ENCODE peak calls at places on chromosomes 11 and 22, in ten cellular contexts. One of them, this sample, is unnamed.

GRCh38 chr11:35635933-35636332 is 17.7 kb downstream of the FJX1 start:
- DNase-seq in thyroid gland: no peak
- DNase-seq in prostate gland: no peak
- DNase-seq in breast epithelium: no peak
- DNase-seq in SK-N-SH: no peak
- DNase-seq in epithelial cell of esophagus: no peak
- DNase-seq in GM12864: no peak
- DNase-seq in AG10803: no peak
- DNase-seq in astrocyte of the cerebellum: no peak
- DNase-seq in AG04449: no peak
- DNase-seq in this sample: no peak

GRCh38 chr11:75445315-75445953 is 12.4 kb upstream of the KLHL35 start:
- DNase-seq in SK-N-SH: peak
- DNase-seq in AG10803: peak
- DNase-seq in epithelial cell of esophagus: peak
- DNase-seq in prostate gland: peak
- DNase-seq in AG04449: no peak
- DNase-seq in thyroid gland: peak
- DNase-seq in astrocyte of the cerebellum: peak
- DNase-seq in breast epithelium: peak
- DNase-seq in GM12864: no peak
- DNase-seq in this sample: no peak

GRCh38 chr11:129593098-129593497 is 217.4 kb downstream of the BARX2 start:
- DNase-seq in breast epithelium: peak
- DNase-seq in thyroid gland: peak
- DNase-seq in AG10803: no peak
- DNase-seq in astrocyte of the cerebellum: no peak
- DNase-seq in epithelial cell of esophagus: peak
- DNase-seq in prostate gland: peak
- DNase-seq in GM12864: no peak
- DNase-seq in AG04449: no peak
- DNase-seq in SK-N-SH: no peak
- DNase-seq in this sample: peak

GRCh38 chr11:62338218-62338617 is 970 bp downstream of the ASRGL1 start:
- DNase-seq in GM12864: no peak
- DNase-seq in SK-N-SH: no peak
- DNase-seq in epithelial cell of esophagus: no peak
- DNase-seq in breast epithelium: no peak
- DNase-seq in prostate gland: no peak
- DNase-seq in AG10803: no peak
- DNase-seq in AG04449: no peak
- DNase-seq in astrocyte of the cerebellum: no peak
- DNase-seq in thyroid gland: no peak
- DNase-seq in this sample: no peak

GRCh38 chr11:104525416-104525815 is 361.5 kb upstream of the PDGFD start:
- DNase-seq in thyroid gland: no peak
- DNase-seq in epithelial cell of esophagus: no peak
- DNase-seq in SK-N-SH: no peak
- DNase-seq in AG04449: no peak
- DNase-seq in AG10803: no peak
- DNase-seq in prostate gland: no peak
- DNase-seq in astrocyte of the cerebellum: no peak
- DNase-seq in breast epithelium: no peak
- DNase-seq in GM12864: no peak
- DNase-seq in this sample: no peak

GRCh38 chr22:29539105-29539504 is 14.5 kb downstream of the THOC5 start:
- DNase-seq in breast epithelium: no peak
- DNase-seq in thyroid gland: no peak
- DNase-seq in SK-N-SH: no peak
- DNase-seq in GM12864: no peak
- DNase-seq in astrocyte of the cerebellum: no peak
- DNase-seq in epithelial cell of esophagus: no peak
- DNase-seq in AG04449: no peak
- DNase-seq in AG10803: no peak
- DNase-seq in prostate gland: no peak
- DNase-seq in this sample: no peak

GRCh38 chr22:44786610-44787009 is 34.2 kb downstream of the ARHGAP8 start:
- DNase-seq in astrocyte of the cerebellum: no peak
- DNase-seq in SK-N-SH: no peak
- DNase-seq in GM12864: no peak
- DNase-seq in AG04449: no peak
- DNase-seq in epithelial cell of esophagus: no peak
- DNase-seq in breast epithelium: no peak
- DNase-seq in thyroid gland: no peak
- DNase-seq in AG10803: no peak
- DNase-seq in prostate gland: no peak
- DNase-seq in this sample: no peak

GRCh38 chr22:46668116-46668515 is 47.9 kb downstream of the GRAMD4 start:
- DNase-seq in prostate gland: no peak
- DNase-seq in breast epithelium: no peak
- DNase-seq in SK-N-SH: no peak
- DNase-seq in astrocyte of the cerebellum: no peak
- DNase-seq in AG04449: no peak
- DNase-seq in GM12864: no peak
- DNase-seq in AG10803: no peak
- DNase-seq in thyroid gland: no peak
- DNase-seq in epithelial cell of esophagus: no peak
- DNase-seq in this sample: no peak

GRCh38 chr11:704799-705645 is 1.0 kb upstream of the EPS8L2 start:
- DNase-seq in GM12864: no peak
- DNase-seq in astrocyte of the cerebellum: no peak
- DNase-seq in breast epithelium: peak
- DNase-seq in epithelial cell of esophagus: peak
- DNase-seq in prostate gland: peak
- DNase-seq in thyroid gland: peak
- DNase-seq in SK-N-SH: peak
- DNase-seq in AG10803: no peak
- DNase-seq in AG04449: no peak
- DNase-seq in this sample: peak

GRCh38 chr11:113193077-113193476 is 121.3 kb upstream of the TTC12 start:
- DNase-seq in epithelial cell of esophagus: no peak
- DNase-seq in SK-N-SH: no peak
- DNase-seq in breast epithelium: no peak
- DNase-seq in AG04449: no peak
- DNase-seq in prostate gland: no peak
- DNase-seq in astrocyte of the cerebellum: no peak
- DNase-seq in thyroid gland: no peak
- DNase-seq in GM12864: no peak
- DNase-seq in AG10803: peak
- DNase-seq in this sample: no peak

GRCh38 chr22:43840851-43841250 is 21.5 kb downstream of the SULT4A1 start:
- DNase-seq in AG10803: no peak
- DNase-seq in breast epithelium: no peak
- DNase-seq in AG04449: no peak
- DNase-seq in GM12864: no peak
- DNase-seq in thyroid gland: no peak
- DNase-seq in epithelial cell of esophagus: no peak
- DNase-seq in prostate gland: no peak
- DNase-seq in SK-N-SH: no peak
- DNase-seq in astrocyte of the cerebellum: no peak
- DNase-seq in this sample: no peak

GRCh38 chr11:14041040-14041439 is 78.5 kb downstream of the SPON1 start:
- DNase-seq in SK-N-SH: no peak
- DNase-seq in prostate gland: no peak
- DNase-seq in epithelial cell of esophagus: no peak
- DNase-seq in astrocyte of the cerebellum: no peak
- DNase-seq in AG10803: no peak
- DNase-seq in AG04449: no peak
- DNase-seq in breast epithelium: no peak
- DNase-seq in GM12864: no peak
- DNase-seq in thyroid gland: no peak
- DNase-seq in this sample: no peak

GRCh38 chr11:71927813-71928738 is at the start of gene XNDC1N:
- DNase-seq in astrocyte of the cerebellum: peak
- DNase-seq in thyroid gland: peak
- DNase-seq in GM12864: peak
- DNase-seq in AG04449: no peak
- DNase-seq in SK-N-SH: peak
- DNase-seq in AG10803: no peak
- DNase-seq in prostate gland: peak
- DNase-seq in breast epithelium: peak
- DNase-seq in epithelial cell of esophagus: peak
- DNase-seq in this sample: peak

GRCh38 chr11:71929491-71929890 is 645 bp downstream of the RNF121 start:
- DNase-seq in epithelial cell of esophagus: no peak
- DNase-seq in GM12864: no peak
- DNase-seq in AG04449: no peak
- DNase-seq in astrocyte of the cerebellum: no peak
- DNase-seq in breast epithelium: no peak
- DNase-seq in thyroid gland: no peak
- DNase-seq in SK-N-SH: no peak
- DNase-seq in prostate gland: no peak
- DNase-seq in AG10803: no peak
- DNase-seq in this sample: no peak

GRCh38 chr11:71931245-71931602 is 2.4 kb downstream of the RNF121 start:
- DNase-seq in prostate gland: no peak
- DNase-seq in SK-N-SH: no peak
- DNase-seq in breast epithelium: no peak
- DNase-seq in astrocyte of the cerebellum: no peak
- DNase-seq in AG04449: no peak
- DNase-seq in AG10803: no peak
- DNase-seq in thyroid gland: no peak
- DNase-seq in GM12864: no peak
- DNase-seq in epithelial cell of esophagus: no peak
- DNase-seq in this sample: no peak

GRCh38 chr11:71928739-71929443 is at the start of gene RNF121:
- DNase-seq in thyroid gland: peak
- DNase-seq in astrocyte of the cerebellum: peak
- DNase-seq in AG10803: peak
- DNase-seq in breast epithelium: peak
- DNase-seq in SK-N-SH: peak
- DNase-seq in AG04449: no peak
- DNase-seq in GM12864: peak
- DNase-seq in prostate gland: peak
- DNase-seq in epithelial cell of esophagus: peak
- DNase-seq in this sample: peak

DNA sequence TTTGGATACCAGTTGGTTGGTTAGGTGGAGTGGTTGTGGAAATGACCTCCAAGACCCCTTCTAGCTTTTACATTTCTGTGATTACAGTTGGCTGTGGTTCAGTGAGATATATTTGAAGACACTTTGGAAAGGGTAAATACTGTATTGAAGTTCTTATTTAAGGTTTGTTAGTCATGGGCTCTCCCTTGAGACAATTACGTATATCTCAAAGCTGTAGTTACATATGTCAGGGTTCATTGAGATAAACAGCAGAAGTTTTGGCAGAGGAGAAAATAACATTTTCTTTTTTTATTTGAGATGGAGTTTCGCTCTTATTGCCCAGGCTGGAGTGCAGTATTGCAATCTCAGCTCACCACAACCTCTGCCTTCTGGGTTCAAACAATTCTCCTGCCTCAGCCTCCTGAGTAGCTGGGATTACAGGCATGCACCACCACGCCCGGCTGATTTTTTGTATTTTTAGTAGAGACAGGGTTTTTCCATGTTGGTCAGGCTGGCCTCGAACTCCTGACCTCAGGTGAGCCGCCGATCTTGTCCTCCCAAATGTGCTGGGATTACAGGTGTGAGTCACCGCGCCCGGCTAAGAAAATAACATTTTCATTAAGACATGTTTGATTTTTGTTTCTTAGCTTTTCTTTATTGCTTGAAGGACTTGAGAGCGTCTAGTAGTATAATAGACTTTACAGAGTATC is 1.9 kb downstream of the RNF121 start:
- DNase-seq in AG04449: no peak
- DNase-seq in thyroid gland: no peak
- DNase-seq in breast epithelium: no peak
- DNase-seq in astrocyte of the cerebellum: no peak
- DNase-seq in prostate gland: no peak
- DNase-seq in epithelial cell of esophagus: no peak
- DNase-seq in AG10803: no peak
- DNase-seq in SK-N-SH: no peak
- DNase-seq in GM12864: no peak
- DNase-seq in this sample: no peak
- H3K4me3 ChIP-seq in AG04449: no peak
- H3K4me3 ChIP-seq in thyroid gland: no peak
- H3K4me3 ChIP-seq in breast epithelium: peak
- H3K4me3 ChIP-seq in astrocyte of the cerebellum: no peak
- H3K4me3 ChIP-seq in prostate gland: no peak
- H3K4me3 ChIP-seq in epithelial cell of esophagus: no peak
- H3K4me3 ChIP-seq in AG10803: no peak
- H3K4me3 ChIP-seq in SK-N-SH: no peak
- H3K4me3 ChIP-seq in GM12864: peak
- H3K4me3 ChIP-seq in this sample: no peak

GRCh38 chr11:28559497-28559896 is 451.3 kb downstream of the METTL15 start:
- DNase-seq in prostate gland: no peak
- DNase-seq in GM12864: no peak
- DNase-seq in epithelial cell of esophagus: no peak
- DNase-seq in AG04449: no peak
- DNase-seq in thyroid gland: no peak
- DNase-seq in astrocyte of the cerebellum: peak
- DNase-seq in breast epithelium: no peak
- DNase-seq in AG10803: no peak
- DNase-seq in SK-N-SH: no peak
- DNase-seq in this sample: no peak
- TF ChIP-seq CTCF in prostate gland: no peak
- TF ChIP-seq CTCF in GM12864: no peak
- TF ChIP-seq CTCF in epithelial cell of esophagus: no peak
- TF ChIP-seq CTCF in AG04449: no peak
- TF ChIP-seq CTCF in thyroid gland: no peak
- TF ChIP-seq CTCF in astrocyte of the cerebellum: no peak
- TF ChIP-seq CTCF in breast epithelium: no peak
- TF ChIP-seq CTCF in AG10803: no peak
- TF ChIP-seq CTCF in SK-N-SH: no peak
- TF ChIP-seq CTCF in this sample: no peak

GRCh38 chr11:97079244-97079643 is 689.4 kb downstream of the JRKL start:
- DNase-seq in SK-N-SH: no peak
- DNase-seq in epithelial cell of esophagus: no peak
- DNase-seq in breast epithelium: no peak
- DNase-seq in AG10803: no peak
- DNase-seq in astrocyte of the cerebellum: no peak
- DNase-seq in thyroid gland: no peak
- DNase-seq in AG04449: no peak
- DNase-seq in prostate gland: no peak
- DNase-seq in GM12864: no peak
- DNase-seq in this sample: no peak
- H3K4me3 ChIP-seq in SK-N-SH: no peak
- H3K4me3 ChIP-seq in epithelial cell of esophagus: no peak
- H3K4me3 ChIP-seq in breast epithelium: no peak
- H3K4me3 ChIP-seq in AG10803: no peak
- H3K4me3 ChIP-seq in astrocyte of the cerebellum: no peak
- H3K4me3 ChIP-seq in thyroid gland: no peak
- H3K4me3 ChIP-seq in AG04449: no peak
- H3K4me3 ChIP-seq in prostate gland: no peak
- H3K4me3 ChIP-seq in GM12864: no peak
- H3K4me3 ChIP-seq in this sample: no peak

DNA sequence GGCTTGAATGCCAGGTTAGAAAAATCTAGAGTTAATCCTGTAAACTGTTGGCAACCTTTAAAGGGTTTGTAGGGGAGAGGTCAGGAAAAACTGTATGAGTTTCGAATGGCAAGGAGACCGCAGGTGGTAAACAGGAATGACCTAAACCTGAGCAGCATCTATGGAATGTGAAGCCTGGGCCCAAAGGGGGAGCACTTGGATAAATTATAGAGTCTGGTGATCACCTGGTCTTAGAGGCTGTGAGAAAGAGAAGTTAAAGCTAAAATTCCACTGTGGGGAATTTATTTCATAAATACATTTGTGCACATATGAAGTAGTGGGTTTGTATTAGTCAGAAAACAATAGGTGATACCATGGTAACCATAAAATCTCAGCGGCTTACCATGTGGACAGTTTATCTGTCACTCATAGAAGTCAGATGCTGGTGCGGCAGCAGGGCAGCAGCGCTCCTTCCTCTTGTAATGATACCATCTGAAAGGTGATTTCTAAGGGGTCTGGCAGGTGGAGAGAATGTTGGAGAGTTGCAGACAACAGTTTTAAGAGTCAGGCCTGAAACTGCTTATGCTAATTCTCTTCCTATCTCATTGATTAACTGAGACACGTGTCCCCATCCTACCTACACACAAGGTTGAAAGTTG is 1104.4 kb upstream of the CCDC90B start:
- DNase-seq in AG04449: no peak
- DNase-seq in thyroid gland: no peak
- DNase-seq in astrocyte of the cerebellum: no peak
- DNase-seq in SK-N-SH: no peak
- DNase-seq in GM12864: no peak
- DNase-seq in breast epithelium: no peak
- DNase-seq in AG10803: no peak
- DNase-seq in prostate gland: no peak
- DNase-seq in epithelial cell of esophagus: peak
- DNase-seq in this sample: no peak
- TF ChIP-seq CTCF in AG04449: no peak
- TF ChIP-seq CTCF in thyroid gland: no peak
- TF ChIP-seq CTCF in astrocyte of the cerebellum: peak
- TF ChIP-seq CTCF in SK-N-SH: peak
- TF ChIP-seq CTCF in GM12864: no peak
- TF ChIP-seq CTCF in breast epithelium: no peak
- TF ChIP-seq CTCF in AG10803: no peak
- TF ChIP-seq CTCF in prostate gland: no peak
- TF ChIP-seq CTCF in epithelial cell of esophagus: no peak
- TF ChIP-seq CTCF in this sample: peak